ENCODE peak calls at places on chromosomes 13 and 19, in five cellular contexts. K is endothelial cell of umbilical vein, O is uterus, R is heart left ventricle, V is A673. J is an unnamed sample. For H3K27me3, the result is how much of the 10 kb centered on the place peaks cover.

GRCh38 chr19:4916292-4917082 is 7.2 kb downstream of the UHRF1 start:
- DNase-seq in K (peak), O (no peak), R (no peak), V (no peak), J (no peak)

GRCh38 chr13:35785563-35786327 is 309.3 kb upstream of the MAB21L1 start:
- DNase-seq in K (no peak), O (no peak), R (no peak), V (no peak), J (no peak)

GRCh38 chr13:111280666-111281577 is 39.5 kb upstream of the TEX29 start:
- DNase-seq in K (no peak), O (no peak), R (no peak), V (no peak), J (no peak)

GRCh38 chr19:15195381-15195964 is 5.3 kb downstream of the NOTCH3 start:
- DNase-seq in K (no peak), O (peak), R (peak), V (peak), J (no peak)

GRCh38 chr19:16303755-16304154 is 20.9 kb upstream of the KLF2 start:
- DNase-seq in K (peak), O (peak), R (no peak), V (no peak), J (no peak)

GRCh38 chr13:94352057-94352456 is 127.4 kb downstream of the DCT start:
- DNase-seq in K (no peak), O (no peak), R (no peak), V (no peak), J (no peak)

GRCh38 chr19:48806518-48806817 is 4.4 kb downstream of the BCAT2 start:
- DNase-seq in K (peak), O (peak), R (no peak), V (no peak), J (no peak)

GRCh38 chr13:77333521-77334083 is 6.7 kb upstream of the MYCBP2 start:
- DNase-seq in K (no peak), O (no peak), R (no peak), V (no peak), J (no peak)

GRCh38 chr19:56720281-56720680 is 48.7 kb upstream of the ZNF835 start:
- DNase-seq in K (no peak), O (peak), R (no peak), V (peak), J (no peak)

GRCh38 chr19:3365447-3366103 is 808 bp upstream of the NFIC start:
- DNase-seq in K (no peak), O (peak), R (peak), V (peak), J (no peak)

GRCh38 chr19:7187605-7188339 is 106.4 kb downstream of the INSR start:
- DNase-seq in K (no peak), O (no peak), R (no peak), V (no peak), J (no peak)

GRCh38 chr13:40146063-40146462 is 490.6 kb downstream of the COG6 start:
- DNase-seq in K (no peak), O (no peak), R (no peak), V (peak), J (no peak)

GRCh38 chr19:17302391-17303166 is 646 bp downstream of the ABHD8 start:
- DNase-seq in K (no peak), O (peak), R (no peak), V (no peak), J (no peak)

GRCh38 chr19:46386996-46387712 is 26.2 kb downstream of the CCDC8 start:
- DNase-seq in K (no peak), O (no peak), R (no peak), V (no peak), J (no peak)

GRCh38 chr19:289651-290538 is 1.3 kb downstream of the PLPP2 start:
- DNase-seq in K (peak), O (peak), R (no peak), V (no peak), J (peak)

GRCh38 chr19:53971608-53972007 is 8.9 kb downstream of the CACNG8 start:
- DNase-seq in K (no peak), O (no peak), R (no peak), V (no peak), J (no peak)

GRCh38 chr13:98143157-98143553 is 261 bp downstream of the FARP1 start:
- DNase-seq in K (no peak), O (peak), R (peak), V (peak), J (no peak)

GRCh38 chr19:46181386-46181774 is 33.3 kb downstream of the IGFL2 start:
- DNase-seq in K (no peak), O (no peak), R (no peak), V (peak), J (no peak)

DNA sequence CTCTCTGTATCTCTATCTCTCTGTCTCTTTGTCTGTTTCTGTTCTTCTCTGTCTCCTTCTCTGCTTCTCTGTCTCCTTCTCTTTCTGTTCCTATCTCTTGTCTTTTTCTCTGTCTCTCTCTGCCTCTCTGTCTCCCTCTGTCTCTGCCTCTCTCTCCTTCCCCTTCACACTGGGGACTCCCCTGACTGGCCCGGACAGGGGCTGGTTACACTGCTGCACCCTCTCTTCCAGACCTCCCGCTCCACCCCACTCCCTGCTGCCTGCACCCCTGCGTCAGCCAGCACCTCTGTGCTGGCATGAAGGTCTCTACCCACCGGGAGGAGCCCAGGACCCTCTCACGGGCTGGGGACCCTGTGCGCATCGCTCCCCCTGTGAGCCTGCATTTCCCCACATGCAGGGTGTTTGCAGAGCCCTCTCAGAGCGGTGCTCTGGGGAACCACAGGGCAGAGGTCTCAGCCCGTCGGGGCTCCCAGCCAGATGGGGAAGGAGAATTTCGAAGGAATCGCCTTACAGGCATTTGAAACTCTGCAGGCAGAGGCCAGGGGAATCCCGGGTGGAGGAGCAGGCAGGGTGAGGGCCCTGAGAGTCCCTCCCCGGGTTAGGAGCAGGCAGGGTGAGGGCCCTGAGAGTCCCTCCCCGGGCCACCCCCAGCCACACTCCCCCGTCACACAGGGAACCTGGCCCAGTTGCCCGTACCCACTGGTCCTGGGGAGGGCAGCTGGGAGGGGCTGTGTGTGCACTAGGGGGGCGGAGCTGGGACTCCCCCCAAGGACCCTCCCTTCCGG is 16.1 kb upstream of the TCF3 start:
- DNase-seq in K (no peak), O (no peak), R (no peak), V (no peak), J (no peak)
- H3K27me3 ChIP-seq in K (under half), O (under half), R (half or more), V (under half), J (under half)

DNA sequence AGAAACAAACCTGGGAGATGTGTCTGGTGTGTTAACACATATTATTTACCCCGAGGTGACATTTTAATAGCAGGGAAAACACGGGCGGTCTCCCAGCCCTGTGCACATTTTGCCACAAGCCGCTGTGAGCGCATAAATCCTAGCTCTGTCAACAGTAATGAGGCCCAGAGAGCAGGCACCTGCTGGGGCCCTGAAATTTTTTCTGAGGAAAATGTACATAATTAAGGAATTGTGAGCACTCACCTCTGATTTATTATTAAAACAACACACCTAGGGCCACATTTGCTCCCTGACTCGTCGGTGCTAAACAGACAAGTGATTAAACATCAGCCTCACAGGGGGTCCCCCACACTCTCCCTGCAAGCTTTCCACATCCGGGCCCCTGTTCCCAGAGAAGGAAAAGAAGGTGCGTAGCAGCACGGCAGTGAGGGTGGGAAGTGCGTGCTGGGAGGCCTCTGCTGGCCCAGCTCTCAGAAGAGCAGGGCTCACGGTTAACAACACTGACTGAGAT is 616.3 kb downstream of the UQCRFS1 start:
- DNase-seq in K (no peak), O (no peak), R (no peak), V (no peak), J (no peak)
- H3K27ac ChIP-seq in K (no peak), O (no peak), R (no peak), V (no peak), J (no peak)

GRCh38 chr13:32019612-32020233 is 11.9 kb upstream of the FRY start:
- DNase-seq in K (peak), O (peak), R (peak), V (peak), J (no peak)
- H3K27me3 ChIP-seq in K (under half), O (under half), R (under half), V (under half), J (under half)

DNA sequence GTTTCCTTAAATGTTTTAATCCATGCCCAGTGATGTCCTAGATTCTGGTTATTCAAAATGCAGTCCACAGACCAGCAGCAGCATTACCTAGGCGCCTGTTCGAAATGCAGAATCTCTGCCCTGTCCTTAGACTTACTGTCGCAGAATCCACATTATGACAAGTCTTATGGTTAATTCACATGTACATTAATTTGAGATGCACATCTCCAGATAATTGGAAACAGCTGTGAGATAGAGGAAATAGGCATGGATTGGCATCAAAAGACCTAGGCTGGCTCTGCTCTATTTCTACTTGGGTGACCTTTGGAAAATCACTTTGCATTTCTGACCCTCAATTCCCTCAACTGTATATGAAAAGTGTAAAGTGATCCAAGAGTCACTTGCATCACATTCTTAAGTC is 700.7 kb downstream of the DIAPH3 start:
- DNase-seq in K (no peak), O (no peak), R (no peak), V (peak), J (no peak)
- H3K27ac ChIP-seq in K (no peak), O (no peak), R (no peak), V (no peak), J (no peak)

GRCh38 chr13:25171170-25171516 is 945 bp downstream of the AMER2 start:
- DNase-seq in K (peak), O (no peak), R (no peak), V (no peak), J (no peak)
- H3K27me3 ChIP-seq in K (half or more), O (under half), R (half or more), V (under half), J (half or more)

DNA sequence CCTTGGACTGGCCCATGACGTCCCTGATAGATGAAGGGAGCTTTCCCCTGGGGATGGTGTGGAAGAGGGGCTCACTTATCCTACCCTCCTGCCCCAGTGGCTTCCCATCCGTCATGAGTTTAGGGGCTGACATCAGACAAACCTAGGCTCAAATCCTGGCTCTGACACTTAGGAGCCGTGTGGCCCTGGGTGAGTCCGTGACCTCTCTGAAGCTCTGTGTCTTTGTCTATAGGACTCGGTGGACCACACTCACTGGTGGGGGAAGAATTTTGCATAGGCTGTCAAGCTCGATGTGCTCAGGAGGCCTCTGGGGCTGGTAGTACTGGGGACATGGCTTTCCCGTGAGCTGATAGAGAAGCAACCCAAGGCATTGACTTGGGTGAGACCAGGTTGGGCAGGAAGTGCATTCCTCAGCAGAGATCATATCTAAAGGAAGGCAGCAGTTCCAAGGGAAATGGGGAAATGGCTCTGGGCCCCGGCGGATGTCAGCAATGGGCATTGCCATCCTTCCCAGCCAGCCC is 17.4 kb upstream of the AP1M2 start:
- DNase-seq in K (peak), O (peak), R (peak), V (no peak), J (no peak)
- H3K27ac ChIP-seq in K (peak), O (peak), R (peak), V (no peak), J (peak)

GRCh38 chr19:11425719-11426457 is 6.8 kb upstream of the RGL3 start:
- DNase-seq in K (no peak), O (no peak), R (no peak), V (no peak), J (no peak)

GRCh38 chr19:11421607-11422098 is 2.5 kb upstream of the RGL3 start:
- DNase-seq in K (no peak), O (no peak), R (no peak), V (no peak), J (no peak)

GRCh38 chr19:11423164-11423803 is 4.2 kb upstream of the RGL3 start:
- DNase-seq in K (no peak), O (no peak), R (no peak), V (no peak), J (no peak)

GRCh38 chr19:11422163-11423068 is 3.3 kb upstream of the RGL3 start:
- DNase-seq in K (peak), O (peak), R (peak), V (peak), J (peak)

DNA sequence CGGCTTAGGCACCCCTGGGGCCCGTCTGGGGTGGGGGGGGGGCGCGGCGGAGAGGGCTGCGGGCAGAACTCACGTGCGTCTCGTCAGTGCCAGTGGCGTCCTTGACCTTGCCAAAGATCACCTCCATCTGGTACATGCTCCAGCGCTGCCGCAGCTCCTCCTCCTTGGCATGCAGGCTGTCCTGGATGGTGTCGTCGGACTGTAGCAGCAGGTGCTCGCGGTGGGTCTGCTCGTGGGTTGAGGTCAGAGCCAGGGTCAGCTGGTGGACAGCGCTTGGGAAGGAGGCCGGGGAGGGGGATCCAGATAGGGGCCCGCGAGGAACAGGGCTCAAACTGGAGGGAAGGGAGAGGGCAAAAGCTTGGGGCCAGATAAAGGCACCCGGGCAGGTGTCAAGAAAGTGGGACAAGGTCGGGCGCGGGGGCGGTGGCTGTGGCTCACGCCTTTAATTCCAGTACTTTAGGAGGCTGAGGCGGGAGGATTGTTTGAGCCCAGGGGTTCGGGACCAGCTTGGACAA is 4.7 kb upstream of the RGL3 start:
- DNase-seq in K (no peak), O (no peak), R (no peak), V (no peak), J (no peak)
- H3K27me3 ChIP-seq in K (under half), O (under half), R (half or more), V (under half), J (under half)

DNA sequence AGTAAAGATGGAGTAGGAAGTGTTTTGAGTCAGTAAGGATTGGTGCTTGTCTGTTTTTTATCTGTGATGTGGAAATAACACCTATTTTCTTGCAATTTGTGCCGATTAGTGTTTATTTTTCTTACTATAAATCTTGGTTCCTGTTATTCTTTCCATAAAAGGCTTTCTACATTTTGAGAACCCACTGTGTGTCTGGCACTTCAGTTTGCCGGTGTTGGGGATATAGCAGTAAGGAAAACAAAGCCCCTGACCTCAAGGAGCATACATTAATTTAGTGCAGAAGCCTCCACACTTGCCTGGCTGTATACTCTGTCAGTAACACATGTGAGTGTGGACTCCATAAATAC is 35.6 kb upstream of the GARRE1 start:
- DNase-seq in K (peak), O (no peak), R (no peak), V (no peak), J (no peak)
- H3K27ac ChIP-seq in K (no peak), O (peak), R (no peak), V (peak), J (no peak)

GRCh38 chr19:13554506-13555235 is 48.4 kb upstream of the CACNA1A start:
- DNase-seq in K (no peak), O (no peak), R (no peak), V (no peak), J (no peak)

GRCh38 chr19:13556552-13556951 is 50.3 kb upstream of the CACNA1A start:
- DNase-seq in K (no peak), O (no peak), R (no peak), V (no peak), J (no peak)

GRCh38 chr19:13557756-13558398 is 51.6 kb upstream of the CACNA1A start:
- DNase-seq in K (no peak), O (no peak), R (no peak), V (no peak), J (no peak)

GRCh38 chr19:13553880-13554400 is 47.7 kb upstream of the CACNA1A start:
- DNase-seq in K (no peak), O (no peak), R (no peak), V (no peak), J (no peak)
- H3K27me3 ChIP-seq in K (under half), O (under half), R (under half), V (under half), J (under half)

J was measured in keratinocyte.